ENCODE peak calls at places on chromosome 1, in seven cellular contexts. O is MM.1S, A is bronchial epithelial cell, B is OCI-LY7, W is astrocyte of the spinal cord, L is left lung, E is IMR-90. T is an unnamed sample.

GRCh38 chr1:72207059-72207458 is 75.3 kb downstream of the NEGR1 start:
- DNase-seq in O (no peak), A (no peak), B (no peak), W (no peak), L (no peak), E (no peak), T (no peak)

GRCh38 chr1:179329862-179330261 is 35.9 kb upstream of the AXDND1 start:
- DNase-seq in O (no peak), A (no peak), B (no peak), W (no peak), L (no peak), E (no peak), T (no peak)

GRCh38 chr1:1081311-1082238 is 7.5 kb upstream of the RNF223 start:
- DNase-seq in O (no peak), A (no peak), B (no peak), W (no peak), L (peak; percentile 33), E (no peak), T (no peak)

GRCh38 chr1:203526572-203526971 is 32.6 kb downstream of the OPTC start:
- DNase-seq in O (no peak), A (peak; percentile 25), B (no peak), W (no peak), L (no peak), E (no peak), T (no peak)

GRCh38 chr1:58290685-58291372 is 255.7 kb downstream of the OMA1 start:
- DNase-seq in O (peak; percentile 11), A (peak; percentile 4), B (no peak), W (peak; percentile 24), L (no peak), E (peak; percentile 16), T (peak; percentile 31)

GRCh38 chr1:173954179-173954578 is 37.1 kb upstream of the SERPINC1 start:
- DNase-seq in O (no peak), A (no peak), B (no peak), W (peak; percentile 48), L (no peak), E (peak; percentile 23), T (no peak)

GRCh38 chr1:53899206-53899628 is 5.2 kb downstream of the DIO1 start:
- DNase-seq in O (no peak), A (no peak), B (no peak), W (peak; percentile 87), L (peak; percentile 52), E (peak; percentile 69), T (peak; percentile 34)

GRCh38 chr1:158716335-158716734 is 4.2 kb downstream of the OR6K3 start:
- DNase-seq in O (peak; percentile 30), A (peak; percentile 46), B (no peak), W (no peak), L (no peak), E (peak; percentile 0), T (no peak)

GRCh38 chr1:77348561-77348960 is 66.7 kb downstream of the AK5 start:
- DNase-seq in O (no peak), A (no peak), B (no peak), W (no peak), L (no peak), E (no peak), T (no peak)

DNA sequence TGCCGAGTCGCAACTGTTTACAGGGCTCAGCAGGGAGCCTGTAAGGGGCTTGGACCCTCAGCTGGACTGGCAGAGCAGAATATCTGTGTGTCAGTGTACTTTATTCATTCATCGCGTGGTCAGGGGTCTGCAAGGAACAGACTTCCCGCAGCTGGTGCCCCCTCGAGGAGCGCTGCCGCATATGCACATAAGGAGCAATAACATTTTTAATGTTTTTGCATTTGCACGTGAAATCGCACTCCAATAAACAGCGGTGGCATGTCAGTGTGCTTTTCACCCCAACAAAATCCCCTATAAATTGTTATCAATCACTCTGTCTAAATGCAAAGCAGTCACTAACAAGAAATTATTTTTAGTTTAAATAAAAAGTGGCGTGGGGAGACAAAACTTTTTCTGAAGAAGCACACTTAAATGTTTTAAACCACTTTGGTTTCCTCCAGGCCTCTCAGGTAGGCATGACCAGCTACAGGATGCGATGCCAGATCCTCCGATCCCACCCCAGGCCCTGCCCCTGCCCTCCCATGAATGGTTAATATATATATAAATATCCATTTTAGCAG is 3.5 kb downstream of the FMO1 start:
- DNase-seq in O (peak; percentile 79), A (no peak), B (peak; percentile 87), W (peak; percentile 42), L (peak; percentile 37), E (peak; percentile 33), T (peak; percentile 46)
- H3K4me3 ChIP-seq in O (peak overlapping the region; percentile 64), A (peak overlapping the region; percentile 40), B (peak overlapping the region; percentile 76), W (peak overlapping the region; percentile 69), L (peak overlapping the region; percentile 40), E (peak overlapping the region; percentile 69), T (peak overlapping the region; percentile 69)

GRCh38 chr1:85602536-85602935 is 22.0 kb downstream of the CCN1 start:
- DNase-seq in O (no peak), A (no peak), B (no peak), W (no peak), L (no peak), E (no peak), T (no peak)
- TF ChIP-seq CTCF in O (no peak), A (no peak), B (no peak), W (no peak), L (no peak), E (no peak), T (no peak)

DNA sequence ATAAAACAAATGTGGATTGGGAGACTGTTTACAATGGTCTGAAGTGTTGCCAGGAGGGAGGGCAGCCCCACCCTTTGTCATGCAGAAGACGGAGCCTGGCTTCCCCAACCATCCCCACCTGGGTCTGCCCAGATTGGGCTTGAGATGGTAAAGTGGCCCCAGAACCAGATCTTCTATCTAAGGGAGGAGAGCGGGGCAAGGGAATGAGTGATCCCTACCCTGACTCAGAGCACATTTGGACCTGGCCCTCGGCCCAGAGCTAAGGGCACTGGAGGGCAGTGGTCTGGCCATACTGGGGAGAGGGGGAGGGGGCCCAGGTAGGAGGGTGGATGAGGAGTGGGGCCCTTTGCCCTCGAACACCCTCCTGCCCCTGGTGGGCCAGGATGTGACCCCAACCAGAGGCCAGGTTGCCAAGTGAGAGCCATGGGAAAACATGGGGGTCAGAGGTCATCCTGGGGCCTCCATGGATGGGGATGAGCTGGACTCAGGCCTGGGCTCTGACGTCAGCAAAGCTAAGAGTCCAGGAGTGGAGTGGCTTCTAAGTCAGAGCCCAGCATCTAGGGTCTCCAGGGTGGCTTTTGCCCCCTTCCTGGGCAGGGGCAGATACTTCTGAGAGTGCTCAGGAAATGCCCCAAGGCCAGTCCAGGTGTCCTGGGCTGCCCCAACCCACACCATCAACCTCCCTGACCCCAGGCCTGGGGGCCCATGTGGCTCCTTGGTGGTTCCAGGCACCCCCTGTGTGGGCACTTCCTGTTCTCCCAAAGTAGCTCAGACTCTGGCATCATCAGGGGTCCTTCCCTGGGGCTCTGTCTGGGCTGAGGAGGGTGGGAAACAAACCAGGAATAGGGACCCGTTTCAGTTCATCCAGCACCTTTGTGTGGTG is 1.6 kb upstream of the LEFTY1 start:
- DNase-seq in O (no peak), A (no peak), B (no peak), W (no peak), L (no peak), E (no peak), T (no peak)
- H3K4me3 ChIP-seq in O (no peak overlapping the region), A (no peak overlapping the region), B (no peak overlapping the region), W (no peak overlapping the region), L (no peak overlapping the region), E (no peak overlapping the region), T (no peak overlapping the region)

DNA sequence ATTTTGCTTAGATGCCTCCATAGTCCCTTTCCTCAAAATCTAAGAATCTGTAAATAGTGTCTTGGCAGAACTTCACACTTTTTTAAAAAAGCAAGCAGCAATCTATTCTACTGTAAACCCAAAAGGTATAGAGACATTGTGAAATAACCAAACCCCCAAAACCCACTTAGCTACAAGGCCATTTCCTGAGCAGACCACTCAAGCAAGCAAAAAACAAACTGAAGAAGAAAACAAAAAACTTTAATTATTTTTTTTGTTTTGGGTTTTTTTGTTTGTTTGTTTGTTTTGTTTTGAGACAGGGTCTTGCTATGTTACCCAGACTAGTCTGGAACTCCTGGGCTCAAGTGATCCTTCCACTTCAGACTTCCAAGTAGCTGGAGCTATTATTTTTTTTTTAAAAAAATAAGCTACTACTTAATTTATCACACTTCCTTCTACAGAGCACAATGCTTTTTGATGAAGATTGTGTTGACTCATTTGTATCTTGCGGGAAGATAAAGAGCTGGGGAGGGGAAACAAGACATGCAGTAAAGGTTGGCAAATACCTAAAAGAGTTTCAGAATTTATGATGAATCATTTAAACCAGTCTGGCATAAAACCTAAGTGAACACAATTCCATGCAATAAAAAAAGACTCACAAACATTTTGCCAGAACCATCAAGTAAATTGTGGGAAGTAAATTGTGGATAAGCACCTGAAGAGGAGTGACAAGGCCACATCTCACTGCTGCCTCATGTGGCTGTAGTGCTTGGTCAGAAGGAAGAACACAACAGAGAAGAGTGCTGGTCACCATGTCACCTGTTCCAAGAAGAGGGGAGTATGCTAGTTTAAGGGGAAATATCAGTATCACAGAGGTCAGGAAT is 2.7 kb upstream of the PTPN22 start:
- DNase-seq in O (no peak), A (peak; percentile 88), B (peak; percentile 68), W (no peak), L (no peak), E (peak; percentile 8), T (peak; percentile 59)
- TF ChIP-seq CTCF in O (peak; percentile 20), A (peak; percentile 25), B (peak; percentile 85), W (peak; percentile 26), L (no peak), E (peak; percentile 5), T (peak; percentile 49)

GRCh38 chr1:33836911-33837310 is 27.0 kb upstream of the HMGB4 start:
- DNase-seq in O (no peak), A (peak; percentile 6), B (no peak), W (no peak), L (no peak), E (no peak), T (no peak)
- H3K4me3 ChIP-seq in O (no peak overlapping the region), A (no peak overlapping the region), B (no peak overlapping the region), W (no peak overlapping the region), L (no peak overlapping the region), E (no peak overlapping the region), T (no peak overlapping the region)

GRCh38 chr1:103790172-103790571 is 40.5 kb downstream of the AMY1C start:
- DNase-seq in O (peak; percentile 27), A (no peak), B (no peak), W (no peak), L (no peak), E (no peak), T (no peak)

GRCh38 chr1:103783944-103784377 is 34.3 kb downstream of the AMY1C start:
- DNase-seq in O (no peak), A (no peak), B (peak; percentile 1), W (no peak), L (no peak), E (no peak), T (no peak)

DNA sequence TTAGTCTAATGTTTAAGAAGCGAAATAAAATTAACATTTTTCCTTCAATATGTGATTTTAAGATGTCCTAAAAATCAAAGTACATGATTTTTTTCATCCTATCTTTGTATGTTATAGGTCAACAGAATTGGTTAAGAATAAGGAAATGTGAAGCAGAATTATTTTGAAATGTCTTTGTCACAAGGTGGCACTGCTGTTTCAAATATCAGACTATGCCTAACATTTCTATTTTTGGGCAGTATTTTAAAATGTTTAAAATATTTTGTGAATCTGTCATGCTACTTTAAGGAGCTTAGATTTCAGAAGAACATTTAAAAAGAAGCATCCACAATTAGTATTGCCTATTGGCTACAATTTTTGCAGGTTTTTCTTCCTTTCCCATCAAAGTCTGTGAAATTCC is 38.7 kb downstream of the AMY1C start:
- DNase-seq in O (no peak), A (peak; percentile 25), B (peak; percentile 0), W (peak; percentile 3), L (no peak), E (no peak), T (no peak)
- TF ChIP-seq CTCF in O (peak; percentile 27), A (no peak), B (peak; percentile 68), W (no peak), L (no peak), E (peak; percentile 33), T (no peak)

GRCh38 chr1:15758537-15758936 is at the start of gene FBLIM1:
- DNase-seq in O (no peak), A (no peak), B (no peak), W (no peak), L (no peak), E (no peak), T (peak; percentile 33)
- H3K4me3 ChIP-seq in O (no peak within 1 kb of the TSS), A (peak within 1 kb of the TSS; percentile 62), B (no peak within 1 kb of the TSS), W (peak within 1 kb of the TSS; percentile 79), L (peak within 1 kb of the TSS; percentile 45), E (peak within 1 kb of the TSS; percentile 68), T (peak within 1 kb of the TSS; percentile 72)

T was measured in fibroblast of pulmonary artery.